ENCODE peak calls at places on chromosomes 1 and 21, in five cellular contexts. N is T47D, S is mucosa of descending colon, D is endothelial cell, M is lower lobe of right lung. F is an unnamed sample.

GRCh38 chr1:155193275-155193990 is 14.3 kb downstream of the THBS3 start:
- DNase-seq in N (peak; percentile 99), S (peak; percentile 92), D (peak; percentile 99), M (peak; percentile 95), F (peak; percentile 83)

GRCh38 chr21:46594276-46594675 is 10.6 kb downstream of the S100B start:
- DNase-seq in N (peak; percentile 53), S (no peak), D (no peak), M (no peak), F (no peak)

GRCh38 chr1:20057886-20058420 is 12.0 kb upstream of the PLA2G5 start:
- DNase-seq in N (no peak), S (no peak), D (no peak), M (no peak), F (no peak)

GRCh38 chr21:15604424-15604823 is 125.4 kb upstream of the USP25 start:
- DNase-seq in N (peak; percentile 38), S (no peak), D (no peak), M (no peak), F (no peak)

GRCh38 chr1:41674501-41674900 is 190.0 kb upstream of the EDN2 start:
- DNase-seq in N (no peak), S (no peak), D (no peak), M (no peak), F (no peak)

GRCh38 chr21:31119199-31119598 is 80.9 kb upstream of the KRTAP19-8 start:
- DNase-seq in N (no peak), S (no peak), D (no peak), M (no peak), F (no peak)

GRCh38 chr21:26093094-26093493 is 77.5 kb downstream of the APP start:
- DNase-seq in N (no peak), S (no peak), D (no peak), M (no peak), F (no peak)

GRCh38 chr1:208921259-208921658 is 662.3 kb upstream of the CAMK1G start:
- DNase-seq in N (no peak), S (no peak), D (no peak), M (no peak), F (no peak)

F was measured in right lobe of liver.